ENCODE peak calls at places on chromosomes 7 and 10, in four cellular contexts. R is HL-60, N is K562, K is GM12878. G is an unnamed sample.

GRCh38 chr7:135327458-135327857 is 93.8 kb downstream of the STRA8 start:
- DNase-seq in K (no peak), R (no peak), N (no peak), G (no peak)

GRCh38 chr7:157044151-157044687 is 33.8 kb upstream of the MNX1 start:
- DNase-seq in R (no peak), K (no peak), N (peak), G (no peak)

GRCh38 chr7:137146996-137147720 is 196.4 kb downstream of the PTN start:
- DNase-seq in N (no peak), K (no peak), R (no peak), G (no peak)

GRCh38 chr7:80879849-80880248 is 39.0 kb downstream of the SEMA3C start:
- DNase-seq in K (no peak), R (no peak), N (no peak), G (no peak)

GRCh38 chr10:122662231-122662630 is 37.4 kb downstream of the C10orf120 start:
- DNase-seq in K (no peak), R (no peak), N (no peak), G (no peak)

GRCh38 chr7:44210107-44210506 is 9.3 kb downstream of the YKT6 start:
- DNase-seq in K (no peak), N (no peak), R (no peak), G (no peak)

GRCh38 chr7:2709553-2710165 is 21.7 kb downstream of the AMZ1 start:
- DNase-seq in R (peak), N (peak), K (peak), G (peak)

GRCh38 chr7:30365626-30366025 is 81.2 kb downstream of the ZNRF2 start:
- DNase-seq in N (no peak), R (no peak), K (no peak), G (no peak)

GRCh38 chr10:96541921-96542320 is 28.2 kb upstream of the TLL2 start:
- DNase-seq in K (no peak), N (no peak), R (no peak), G (no peak)

GRCh38 chr7:106774768-106775551 is 90.1 kb upstream of the PIK3CG start:
- DNase-seq in K (no peak), R (no peak), N (peak), G (no peak)

GRCh38 chr7:27143022-27143949 is at the start of gene HOXA5:
- DNase-seq in R (peak), N (no peak), K (no peak), G (no peak)

GRCh38 chr7:55502209-55502608 is 70.1 kb downstream of the VOPP1 start:
- DNase-seq in N (no peak), R (no peak), K (no peak), G (no peak)

GRCh38 chr7:78499966-78500365 is 701.4 kb downstream of the PHTF2 start:
- DNase-seq in R (no peak), N (no peak), K (no peak), G (no peak)

GRCh38 chr10:45454262-45454661 is 80.2 kb downstream of the ALOX5 start:
- DNase-seq in R (no peak), K (no peak), N (no peak), G (no peak)

GRCh38 chr10:67438605-67439258 is 257.3 kb downstream of the CTNNA3 start:
- DNase-seq in K (no peak), N (no peak), R (no peak), G (no peak)

GRCh38 chr7:23600251-23600650 is 3.1 kb downstream of the CCDC126 start:
- DNase-seq in R (no peak), K (no peak), N (no peak), G (no peak)

GRCh38 chr10:85510682-85511081 is 855.9 kb downstream of the GRID1 start:
- DNase-seq in R (no peak), N (no peak), K (no peak), G (no peak)

GRCh38 chr7:128793184-128793552 is 1.4 kb downstream of the CCDC136 start:
- DNase-seq in K (no peak), N (no peak), R (no peak), G (no peak)

GRCh38 chr10:37860494-37861190 is 3.2 kb upstream of the ZNF248 start:
- DNase-seq in N (no peak), R (no peak), K (no peak), G (no peak)

GRCh38 chr7:27912751-27913150 is 172.8 kb downstream of the TAX1BP1 start:
- DNase-seq in K (no peak), R (no peak), N (no peak), G (no peak)

GRCh38 chr7:4574851-4575250 is 107.2 kb upstream of the FOXK1 start:
- DNase-seq in R (no peak), K (no peak), N (no peak), G (no peak)

GRCh38 chr10:29784175-29784773 is 149.5 kb upstream of the SVIL start:
- DNase-seq in K (no peak), N (no peak), R (no peak), G (no peak)

GRCh38 chr10:75868601-75869000 is 437.2 kb downstream of the LRMDA start:
- DNase-seq in N (no peak), R (no peak), K (no peak), G (no peak)

GRCh38 chr7:149731207-149731955 is 42.0 kb downstream of the ZNF467 start:
- DNase-seq in N (no peak), K (no peak), R (no peak), G (no peak)

GRCh38 chr10:63547628-63548356 is 26.6 kb downstream of the REEP3 start:
- DNase-seq in K (no peak), N (peak), R (no peak), G (no peak)

GRCh38 chr7:137373507-137373906 is 30.0 kb upstream of the PTN start:
- DNase-seq in R (no peak), K (no peak), N (no peak), G (no peak)

GRCh38 chr10:132298038-132298935 is 9.5 kb downstream of the STK32C start:
- DNase-seq in N (no peak), R (no peak), K (no peak), G (no peak)

GRCh38 chr7:65225422-65226006 is 148.1 kb upstream of the ZNF92 start:
- DNase-seq in N (no peak), R (no peak), K (no peak), G (no peak)

GRCh38 chr7:102473271-102473991 is 5.3 kb downstream of the POLR2J start:
- DNase-seq in K (no peak), R (no peak), N (no peak), G (no peak)
- TF ChIP-seq SPI1 in K (no peak), R (no peak), N (no peak), G (no peak)

DNA sequence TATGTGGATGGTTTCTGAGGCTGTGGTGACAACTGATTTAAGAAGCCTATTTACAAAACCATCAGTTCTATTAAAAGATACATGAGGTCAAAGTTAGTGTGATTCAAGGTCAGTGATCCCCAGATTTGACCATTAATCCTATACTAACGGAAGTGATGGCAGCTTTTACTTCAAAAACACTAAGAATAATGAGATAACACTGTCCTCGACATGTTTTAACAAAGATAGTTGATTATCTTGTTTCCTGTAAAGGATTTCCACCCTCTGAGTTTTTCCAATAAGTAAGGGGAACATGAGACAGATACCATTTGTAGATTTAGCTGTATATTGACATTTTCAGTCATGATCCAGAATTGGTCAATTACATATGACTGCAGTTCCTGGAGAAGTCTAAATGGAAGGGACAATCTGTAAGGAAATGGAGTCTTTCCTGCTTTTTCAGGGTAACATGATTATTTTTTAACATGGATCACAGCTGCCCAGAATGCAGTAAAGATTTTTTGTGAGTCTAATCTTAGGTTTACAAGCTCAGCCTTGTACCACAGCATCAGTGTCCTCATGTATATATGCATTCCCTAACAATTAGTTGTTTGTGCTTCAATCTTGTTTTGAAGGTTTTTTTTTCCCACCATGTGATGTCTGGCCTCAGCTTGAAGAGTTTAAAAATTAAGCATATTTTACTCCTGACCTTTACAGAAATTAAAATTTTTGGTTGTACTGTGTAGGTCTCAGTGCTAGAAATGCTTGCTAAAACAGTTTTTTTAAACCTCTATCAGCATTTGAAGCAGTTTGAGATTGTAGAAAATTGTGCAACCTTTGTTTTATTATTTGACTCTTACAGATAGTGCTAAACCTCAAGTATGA is 188.1 kb downstream of the PPP1R9A start:
- DNase-seq in N (no peak), R (no peak), K (no peak), G (no peak)
- TF ChIP-seq SPI1 in N (no peak), R (no peak), K (no peak), G (no peak)

DNA sequence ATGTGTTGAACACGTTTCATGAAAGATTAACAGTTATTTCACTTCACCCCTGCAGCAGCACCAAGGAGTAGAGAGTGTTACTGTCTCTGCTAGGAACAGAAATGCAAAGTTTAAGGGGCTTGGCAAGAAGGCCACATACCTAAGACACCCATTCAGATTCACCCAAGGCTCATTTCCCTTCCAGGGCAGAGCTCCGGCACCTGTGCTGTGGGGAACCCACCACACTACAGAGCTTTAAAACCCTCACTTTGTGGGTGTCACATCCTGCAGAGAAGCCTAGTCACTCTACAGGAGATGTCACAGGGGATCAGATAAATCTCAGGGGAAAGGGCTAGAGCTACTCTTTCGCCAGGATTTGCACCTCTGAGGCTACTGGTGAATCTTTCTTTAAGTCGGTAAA is 176.1 kb upstream of the KLF6 start:
- DNase-seq in R (no peak), N (no peak), K (no peak), G (no peak)
- TF ChIP-seq SPI1 in R (no peak), N (no peak), K (no peak), G (no peak)

DNA sequence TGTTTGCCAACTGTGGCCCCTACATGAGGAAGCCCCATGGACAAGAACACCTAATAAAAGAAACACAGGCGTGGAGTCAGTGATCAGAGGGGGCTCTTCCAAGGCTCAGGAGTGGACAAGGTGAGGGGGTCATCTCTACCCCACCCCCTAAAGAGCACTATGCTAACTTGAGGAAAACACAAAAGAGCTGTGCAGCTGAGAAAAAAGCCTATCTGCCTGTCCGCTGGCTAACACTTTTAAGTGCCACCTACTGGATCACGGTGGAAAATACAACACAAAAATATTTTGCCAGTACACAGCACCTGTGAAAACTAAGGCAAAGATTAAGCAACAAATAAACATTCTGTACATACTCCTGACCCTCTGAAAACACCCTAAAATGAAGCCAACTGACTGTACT is 53.1 kb upstream of the COBL start:
- DNase-seq in K (no peak), R (no peak), N (no peak), G (no peak)
- TF ChIP-seq SPI1 in K (no peak), R (no peak), N (no peak), G (no peak)

GRCh38 chr10:68559872-68560200 is 301 bp upstream of the TET1 start:
- DNase-seq in R (no peak), K (no peak), N (no peak), G (no peak)
- TF ChIP-seq SPI1 in R (no peak), K (no peak), N (no peak), G (no peak)

GRCh38 chr10:87591589-87591886 is 68.1 kb upstream of the PAPSS2 start:
- DNase-seq in K (no peak), R (no peak), N (no peak), G (no peak)
- TF ChIP-seq SPI1 in K (no peak), R (no peak), N (no peak), G (no peak)

DNA sequence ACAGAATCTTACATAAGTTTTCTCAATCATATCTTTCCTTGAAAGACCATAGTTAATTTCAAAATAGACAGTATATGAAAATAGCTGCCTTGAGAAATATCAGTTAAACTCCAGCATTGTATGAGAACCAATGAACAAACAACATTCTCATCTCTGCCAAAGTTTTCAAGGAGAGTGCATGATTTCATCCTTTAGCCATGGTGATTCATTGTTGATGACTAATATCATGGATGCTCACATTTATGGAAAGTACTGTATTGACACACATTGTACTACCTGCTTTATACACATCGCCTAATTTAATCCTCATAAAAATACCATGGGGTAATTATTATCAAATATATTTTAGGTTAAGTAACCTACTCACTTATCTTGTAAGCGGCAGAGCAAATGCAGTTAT is 250.3 kb downstream of the CNTNAP2 start:
- DNase-seq in K (no peak), R (no peak), N (no peak), G (no peak)
- TF ChIP-seq SPI1 in K (no peak), R (no peak), N (no peak), G (no peak)

DNA sequence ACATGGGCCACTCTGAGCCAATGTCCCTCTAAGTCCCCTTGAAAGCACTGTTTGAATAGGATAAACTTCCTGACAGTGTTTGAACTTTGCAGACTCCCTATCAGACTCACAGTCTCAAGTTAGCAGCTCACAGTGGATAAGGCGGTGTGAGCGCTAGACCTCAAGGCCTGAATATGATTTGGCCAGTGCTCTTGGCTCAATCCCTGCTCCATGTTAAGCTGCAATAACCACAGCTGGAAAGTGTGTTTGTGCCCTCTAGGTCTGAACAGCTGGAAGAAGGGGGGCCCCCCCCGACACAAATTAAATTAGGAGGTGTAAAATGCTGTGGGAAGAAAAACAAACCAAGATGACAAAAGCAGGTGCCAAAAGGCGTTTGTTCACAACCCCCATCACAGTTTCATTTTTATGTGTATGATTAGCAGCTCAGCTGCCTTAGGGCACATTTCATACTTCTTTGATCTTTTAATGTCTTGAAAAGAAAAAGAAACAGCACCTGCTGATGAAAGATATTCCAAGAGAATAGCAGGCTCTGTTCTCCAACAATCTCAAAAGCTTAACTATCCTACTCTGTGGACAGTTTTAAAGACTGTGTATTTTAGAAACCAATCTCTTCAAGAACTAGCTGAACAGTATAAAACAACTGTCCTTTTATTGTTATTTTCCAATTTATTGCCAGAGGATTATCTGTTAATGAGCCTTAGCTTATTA is 167.6 kb downstream of the SNX13 start:
- DNase-seq in R (no peak), N (no peak), K (no peak), G (no peak)
- TF ChIP-seq SPI1 in R (no peak), N (no peak), K (no peak), G (no peak)

G was measured in GM12891.